ENCODE peak calls at places on chromosome 11, in seven cellular contexts. O, I, H, T, M, Q and J are unnamed samples.

GRCh38 chr11:27697679-27698275 is 2.5 kb downstream of the BDNF start:
- DNase-seq in O (peak; percentile 56), T (no peak), H (no peak), I (no peak), Q (no peak), M (no peak), J (no peak)

GRCh38 chr11:31387379-31387778 is 17.7 kb downstream of the DNAJC24 start:
- DNase-seq in O (peak; percentile 86), H (no peak), M (peak; percentile 38), T (peak; percentile 64), I (no peak), Q (no peak), J (no peak)

GRCh38 chr11:61679893-61680621 is at the start of gene DAGLA:
- DNase-seq in H (peak; percentile 88), Q (no peak), T (no peak), M (no peak), O (peak; percentile 45), I (peak; percentile 79), J (peak; percentile 75)

GRCh38 chr11:80441821-80442220 is 1001.0 kb upstream of the TENM4 start:
- DNase-seq in H (no peak), T (peak; percentile 90), O (no peak), M (no peak), I (no peak), Q (no peak), J (no peak)

GRCh38 chr11:105790021-105790420 is 180.1 kb downstream of the GRIA4 start:
- DNase-seq in O (no peak), H (no peak), M (no peak), I (no peak), T (no peak), Q (no peak), J (no peak)

GRCh38 chr11:121539000-121539399 is 86.2 kb upstream of the SORL1-AS1 start:
- DNase-seq in H (no peak), O (no peak), Q (no peak), T (no peak), M (no peak), I (no peak), J (no peak)

GRCh38 chr11:69896250-69896649 is 77.0 kb upstream of the FGF3 start:
- DNase-seq in H (no peak), Q (no peak), I (no peak), O (peak; percentile 51), T (no peak), M (no peak), J (no peak)

GRCh38 chr11:66015094-66015881 is 3.5 kb downstream of the CST6 start:
- DNase-seq in Q (no peak), I (no peak), T (peak; percentile 7), O (peak; percentile 78), M (no peak), H (no peak), J (no peak)

DNA sequence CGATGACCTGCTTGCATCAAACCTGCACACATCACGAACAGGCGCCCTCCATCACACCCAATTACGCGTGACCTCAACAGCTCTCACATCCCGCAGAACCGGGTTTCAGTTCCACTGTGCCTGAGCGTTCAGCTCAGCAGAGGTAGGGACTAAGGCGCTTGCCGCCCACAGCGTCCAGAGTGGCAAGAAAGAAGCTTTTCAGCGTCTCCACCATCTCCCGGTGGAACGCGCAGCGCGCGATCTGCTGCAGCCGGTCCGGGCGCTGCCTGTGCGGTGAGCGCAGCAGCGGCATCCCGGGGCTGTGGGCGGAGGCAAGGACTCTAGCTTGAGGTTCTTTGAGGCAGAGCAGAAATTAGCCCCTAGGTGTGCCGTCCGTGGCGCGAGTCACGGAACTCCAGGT is 1.5 kb upstream of the CALCA start:
- DNase-seq in T (no peak), M (no peak), O (no peak), H (peak; percentile 44), Q (no peak), I (no peak), J (no peak)
- H3K4me3 ChIP-seq in T (no peak overlapping the region), M (no peak overlapping the region), O (peak overlapping the region; percentile 5), H (no peak overlapping the region), Q (no peak overlapping the region), I (peak overlapping the region; percentile 39), J (no peak overlapping the region)

DNA sequence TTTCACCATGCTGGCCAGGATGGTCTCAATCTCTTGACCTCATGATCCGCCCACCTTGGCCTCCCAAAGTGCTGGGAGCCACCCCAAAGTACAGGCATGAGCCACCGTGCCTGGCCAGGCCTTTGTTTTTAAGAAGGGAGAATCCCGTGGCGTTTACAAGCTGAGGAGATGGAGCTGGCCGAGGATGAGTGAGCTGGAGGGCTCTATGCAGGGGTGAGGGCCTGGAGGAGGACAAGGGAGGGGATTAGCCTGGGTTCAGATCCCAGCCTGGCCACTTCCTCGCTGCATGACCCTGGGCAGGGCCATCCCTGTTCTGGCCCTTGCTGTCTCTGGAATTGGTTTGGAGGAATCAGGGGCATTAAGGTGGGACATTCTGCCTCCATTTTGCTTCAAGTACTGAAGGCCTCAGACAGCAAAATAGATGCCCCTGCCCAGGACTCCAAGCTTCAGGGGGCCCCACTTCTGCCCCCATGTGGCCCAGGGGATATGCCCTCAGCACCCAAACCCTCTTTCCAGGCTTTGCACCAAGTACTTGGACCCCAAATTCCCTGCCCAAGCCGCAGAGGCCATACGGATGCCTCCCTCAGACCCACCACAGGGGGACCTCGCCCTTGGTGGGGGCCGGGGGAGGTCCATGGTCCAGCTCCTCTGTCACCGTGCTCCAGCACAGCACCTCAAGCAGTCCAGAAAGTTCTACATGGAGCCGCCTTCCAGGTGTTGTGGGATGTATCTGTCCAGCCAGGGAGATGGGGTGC is 12.1 kb upstream of the LRP5 start:
- DNase-seq in T (no peak), H (no peak), I (no peak), Q (no peak), M (no peak), O (no peak), J (no peak)
- TF ChIP-seq CTCF in T (no peak), H (no peak), I (no peak), Q (no peak), M (no peak), O (no peak), J (no peak)

GRCh38 chr11:72113170-72113808 is 794 bp upstream of the ANAPC15 start:
- DNase-seq in H (no peak), O (peak; percentile 60), I (no peak), Q (no peak), M (peak; percentile 61), T (peak; percentile 90), J (no peak)

GRCh38 chr11:72112541-72113136 is at the start of gene ANAPC15:
- DNase-seq in I (peak; percentile 100), M (peak; percentile 98), Q (peak; percentile 97), O (peak; percentile 99), T (peak; percentile 99), H (peak; percentile 98), J (peak; percentile 100)

GRCh38 chr11:72111803-72112540 is 523 bp downstream of the ANAPC15 start:
- DNase-seq in M (peak; percentile 97), T (peak; percentile 99), O (peak; percentile 99), I (peak; percentile 99), Q (peak; percentile 99), H (peak; percentile 98), J (peak; percentile 96)

GRCh38 chr11:72114570-72114969 is 2.1 kb upstream of the ANAPC15 start:
- DNase-seq in M (no peak), H (peak; percentile 2), T (peak; percentile 89), O (peak; percentile 11), I (no peak), Q (no peak), J (no peak)

DNA sequence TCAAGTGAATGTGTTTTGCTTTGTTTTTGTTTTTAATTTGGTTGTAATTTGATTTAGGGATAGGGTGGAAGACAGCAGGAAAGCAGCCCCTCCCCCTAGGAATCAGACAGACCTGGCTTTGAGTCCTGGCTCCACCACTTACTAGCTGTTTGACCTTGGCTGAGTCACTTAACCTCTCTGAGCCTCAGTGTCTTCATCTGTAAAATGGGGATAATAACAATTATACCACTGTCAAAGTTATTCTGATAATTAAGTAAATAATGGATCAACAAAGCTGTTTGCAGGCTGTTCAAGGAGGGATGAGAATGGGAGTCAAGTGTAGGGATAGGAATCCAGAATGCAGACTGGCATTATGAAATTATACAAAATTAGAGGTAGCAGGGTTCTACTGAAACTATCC is 1.2 kb downstream of the ANAPC15 start:
- DNase-seq in O (no peak), M (no peak), T (no peak), I (no peak), Q (no peak), H (no peak), J (no peak)
- H3K4me3 ChIP-seq in O (peak overlapping the region; percentile 87), M (no peak overlapping the region), T (peak overlapping the region; percentile 67), I (peak overlapping the region; percentile 65), Q (peak overlapping the region; percentile 87), H (peak overlapping the region; percentile 1), J (no peak overlapping the region)

GRCh38 chr11:96390403-96390830 is 604 bp downstream of the JRKL start:
- DNase-seq in H (no peak), T (no peak), M (no peak), O (peak; percentile 27), I (no peak), Q (no peak), J (no peak)

GRCh38 chr11:96393753-96394348 is 4.0 kb downstream of the JRKL start:
- DNase-seq in H (peak; percentile 53), Q (peak; percentile 4), O (peak; percentile 55), I (no peak), T (peak; percentile 49), M (no peak), J (no peak)

GRCh38 chr11:96391698-96392307 is 2.0 kb downstream of the JRKL start:
- DNase-seq in I (no peak), O (no peak), H (no peak), M (no peak), Q (no peak), T (peak; percentile 29), J (no peak)

GRCh38 chr11:96388891-96389603 is 665 bp downstream of the CCDC82 start:
- DNase-seq in T (peak; percentile 53), Q (peak; percentile 4), I (no peak), M (no peak), O (peak; percentile 29), H (no peak), J (no peak)

DNA sequence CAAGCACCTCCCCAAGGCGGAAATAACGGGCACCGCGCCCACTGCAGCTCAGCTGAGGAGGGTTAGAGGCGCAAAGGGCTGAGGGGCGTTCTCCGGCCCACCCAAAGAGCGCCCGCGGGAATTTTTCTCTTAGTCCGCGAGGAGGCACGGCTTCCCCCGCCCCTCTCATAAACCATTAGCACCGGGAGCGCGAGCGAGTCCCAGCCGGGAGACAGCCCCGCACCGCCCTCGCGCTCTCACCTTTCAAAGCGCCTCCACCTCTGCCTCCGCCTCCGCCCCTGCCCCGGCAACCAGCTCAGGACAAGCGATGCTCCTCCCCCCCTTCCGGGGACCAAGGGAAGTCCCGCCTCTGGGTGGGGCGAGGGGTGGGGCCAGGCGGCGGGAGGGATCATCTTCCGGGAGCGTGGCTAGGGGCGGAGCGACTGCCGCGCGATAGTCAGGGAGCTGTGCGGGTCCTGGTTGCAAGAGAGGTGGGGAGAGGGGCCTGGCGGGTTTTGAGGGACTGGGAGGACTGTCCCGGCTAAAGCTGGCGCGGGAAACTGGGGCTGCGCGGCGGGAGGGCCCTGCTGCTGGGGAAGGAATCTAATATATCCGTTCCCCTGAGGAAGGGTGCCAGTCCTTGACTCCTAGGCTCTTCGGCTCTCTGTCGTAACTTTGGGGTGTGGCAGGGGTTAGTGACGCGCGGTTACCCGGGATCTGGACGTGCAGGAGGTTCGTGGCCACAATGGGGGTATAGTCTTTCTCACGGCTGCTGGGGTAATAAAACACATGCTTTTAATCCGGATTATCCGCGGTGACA is at the start of the genes CCDC82 and JRKL:
- DNase-seq in T (peak; percentile 84), H (peak; percentile 99), O (peak; percentile 92), M (peak; percentile 64), I (peak; percentile 94), Q (peak; percentile 87), J (peak; percentile 98)
- TF ChIP-seq CTCF in T (no peak), H (no peak), O (no peak), M (no peak), I (no peak), Q (no peak), J (no peak)